ENCODE peak calls at places on chromosomes 1 and 21, in five cellular contexts. Z, B, M, J and U are unnamed samples.

GRCh38 chr1:154405762-154406571 is 824 bp downstream of the IL6R start:
- DNase-seq in Z (peak; percentile 72), B (peak; percentile 91), M (peak; percentile 45), J (peak; percentile 75), U (peak; percentile 24)

GRCh38 chr1:113320272-113320671 is 70.0 kb upstream of the MAGI3 start:
- DNase-seq in Z (no peak), B (no peak), M (no peak), J (no peak), U (no peak)

GRCh38 chr1:41499591-41499990 is 15.1 kb upstream of the EDN2 start:
- DNase-seq in Z (no peak), B (no peak), M (no peak), J (no peak), U (no peak)

GRCh38 chr1:46181343-46182260 is 5.3 kb upstream of the P3R3URF start:
- DNase-seq in Z (peak; percentile 61), B (no peak), M (no peak), J (no peak), U (no peak)

GRCh38 chr1:186188004-186188539 is 187.0 kb downstream of the TPR start:
- DNase-seq in Z (peak; percentile 94), B (peak; percentile 90), M (no peak), J (no peak), U (no peak)

GRCh38 chr21:28410264-28410663 is 582.4 kb downstream of the LTN1 start:
- DNase-seq in Z (no peak), B (no peak), M (no peak), J (no peak), U (no peak)

GRCh38 chr21:43590220-43590619 is 69.1 kb downstream of the HSF2BP start:
- DNase-seq in Z (no peak), B (no peak), M (no peak), J (no peak), U (no peak)

GRCh38 chr1:15406911-15407559 is 2.7 kb upstream of the EFHD2 start:
- DNase-seq in Z (peak; percentile 86), B (peak; percentile 60), M (no peak), J (no peak), U (no peak)

GRCh38 chr1:115098979-115099692 is 9.8 kb upstream of the TSPAN2 start:
- DNase-seq in Z (peak; percentile 26), B (no peak), M (peak; percentile 54), J (no peak), U (no peak)

GRCh38 chr1:231035799-231036198 is 4.3 kb downstream of the FAM89A start:
- DNase-seq in Z (no peak), B (no peak), M (no peak), J (no peak), U (no peak)

GRCh38 chr1:25644962-25645361 is 28.4 kb downstream of the MAN1C1 start:
- DNase-seq in Z (no peak), B (no peak), M (peak; percentile 22), J (peak; percentile 45), U (no peak)

GRCh38 chr1:28792644-28793121 is 19.3 kb upstream of the OPRD1 start:
- DNase-seq in Z (no peak), B (peak; percentile 55), M (peak; percentile 45), J (no peak), U (no peak)

GRCh38 chr1:16718908-16719533 is 21.3 kb upstream of the RNU1-4 start:
- DNase-seq in Z (no peak), B (no peak), M (no peak), J (peak; percentile 58), U (no peak)

GRCh38 chr21:15064576-15065380 is at the start of gene NRIP1:
- DNase-seq in Z (peak; percentile 87), B (peak; percentile 94), M (peak; percentile 94), J (peak; percentile 82), U (peak; percentile 86)
- H2BK5ac ChIP-seq in Z (peak within 1 kb of the TSS; percentile 90), B (peak within 1 kb of the TSS; percentile 96), M (no peak within 1 kb of the TSS), J (no peak within 1 kb of the TSS), U (peak within 1 kb of the TSS; percentile 91)

DNA sequence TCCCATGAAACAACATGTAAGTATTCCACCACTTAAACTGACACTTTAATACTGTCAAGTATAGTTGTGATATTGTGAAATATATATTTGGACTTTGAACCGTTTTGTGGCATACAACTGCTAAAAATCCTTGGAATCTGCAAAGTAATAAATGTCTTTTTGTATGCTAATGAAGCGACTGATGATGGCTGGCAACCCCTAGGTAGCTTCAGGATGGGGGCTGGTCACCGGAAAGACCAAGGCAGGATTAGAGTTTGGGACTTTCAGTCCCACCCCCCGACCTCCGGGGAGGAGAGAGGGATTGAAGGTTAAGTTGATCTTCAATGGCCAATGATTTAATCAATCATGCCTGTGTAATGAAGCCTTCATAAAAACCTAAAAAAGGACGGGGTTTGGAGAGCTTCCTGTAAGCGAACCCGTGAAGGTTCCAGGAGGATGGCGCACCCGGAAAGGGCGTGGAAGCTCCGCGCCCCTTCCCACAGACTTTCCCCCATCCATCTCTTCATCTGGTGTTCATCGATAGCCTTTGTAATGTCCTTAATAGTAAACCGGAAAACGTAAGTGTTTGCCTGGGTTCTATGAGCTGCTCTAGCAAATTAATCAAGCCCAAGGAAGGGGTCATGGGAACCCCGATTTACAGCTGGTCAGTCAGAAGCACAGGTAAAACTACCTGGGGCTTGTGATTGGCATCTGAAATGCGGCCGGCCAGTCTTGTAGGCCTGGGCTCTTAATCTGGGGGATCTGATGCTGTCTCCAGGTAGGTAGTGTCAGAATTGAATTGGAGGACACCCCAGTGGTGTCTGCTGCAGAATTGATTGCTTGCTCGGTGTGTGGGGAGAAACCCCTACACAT is 1.8 kb upstream of the ZNF281 start:
- DNase-seq in Z (no peak), B (no peak), M (peak; percentile 96), J (peak; percentile 80), U (no peak)
- H4K8ac ChIP-seq in Z (no peak overlapping the region), B (peak overlapping the region; percentile 59), M (no peak overlapping the region), J (no peak overlapping the region), U (no peak overlapping the region)

GRCh38 chr1:26853600-26853999 is 9.3 kb upstream of the SFN start:
- DNase-seq in Z (no peak), B (no peak), M (no peak), J (no peak), U (no peak)
- H3K18ac ChIP-seq in Z (no peak overlapping the region), B (no peak overlapping the region), M (no peak overlapping the region), J (no peak overlapping the region), U (no peak overlapping the region)

GRCh38 chr1:43315481-43315880 is 14.7 kb downstream of the TIE1 start:
- DNase-seq in Z (no peak), B (no peak), M (no peak), J (no peak), U (no peak)
- H2BK5ac ChIP-seq in Z (no peak overlapping the region), B (no peak overlapping the region), M (no peak overlapping the region), J (no peak overlapping the region), U (no peak overlapping the region)

GRCh38 chr21:34835526-34835925 is 166.7 kb downstream of the CLIC6 start:
- DNase-seq in Z (no peak), B (peak; percentile 81), M (no peak), J (no peak), U (no peak)

GRCh38 chr21:34836103-34836932 is 167.5 kb downstream of the CLIC6 start:
- DNase-seq in Z (peak; percentile 100), B (peak; percentile 100), M (no peak), J (no peak), U (no peak)

GRCh38 chr21:34833465-34833864 is 164.7 kb downstream of the CLIC6 start:
- DNase-seq in Z (no peak), B (no peak), M (no peak), J (no peak), U (no peak)

GRCh38 chr21:34834307-34834706 is 165.5 kb downstream of the CLIC6 start:
- DNase-seq in Z (no peak), B (no peak), M (no peak), J (no peak), U (no peak)

GRCh38 chr21:34834852-34835501 is 166.2 kb downstream of the CLIC6 start:
- DNase-seq in Z (no peak), B (no peak), M (no peak), J (no peak), U (no peak)
- H4K8ac ChIP-seq in Z (peak overlapping the region; percentile 34), B (peak overlapping the region; percentile 94), M (no peak overlapping the region), J (no peak overlapping the region), U (no peak overlapping the region)

GRCh38 chr1:9449106-9449627 is 90.1 kb upstream of the SLC25A33 start:
- DNase-seq in Z (peak; percentile 47), B (peak; percentile 94), M (peak; percentile 89), J (no peak), U (no peak)
- H3K18ac ChIP-seq in Z (no peak overlapping the region), B (peak overlapping the region; percentile 90), M (peak overlapping the region; percentile 15), J (no peak overlapping the region), U (no peak overlapping the region)

DNA sequence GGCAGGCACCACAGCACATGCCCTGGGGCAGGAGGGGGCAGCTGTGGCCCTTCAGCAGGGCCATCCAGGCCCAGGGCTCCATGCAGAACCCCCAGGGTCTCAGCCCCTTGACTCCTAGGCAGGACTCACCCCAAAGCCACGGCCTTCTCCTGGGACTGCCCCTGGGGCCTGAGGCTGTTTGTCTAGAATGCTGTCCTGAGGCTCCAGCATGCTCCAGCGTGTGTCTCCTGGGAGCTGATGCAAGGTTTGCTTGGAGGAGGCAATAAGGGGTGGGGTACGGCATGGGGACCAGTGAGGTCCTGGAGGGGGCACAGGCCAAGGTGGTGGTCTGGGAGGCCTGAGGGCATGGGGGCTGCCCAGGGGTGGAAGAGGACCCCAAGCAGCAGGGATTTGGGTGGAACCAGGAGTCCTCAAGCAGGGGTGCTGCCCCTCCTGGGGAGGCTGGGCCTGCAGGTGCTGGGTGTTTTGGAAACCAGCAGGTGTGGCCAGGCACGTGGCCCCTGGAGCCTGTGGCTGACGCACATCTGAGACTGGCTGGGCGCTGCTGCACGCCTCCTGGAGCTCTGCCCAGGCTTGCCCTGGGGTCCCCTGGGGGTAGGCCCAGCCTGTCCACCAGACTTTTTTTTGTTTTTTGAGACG is 7.8 kb upstream of the CALML6 start:
- DNase-seq in Z (no peak), B (peak; percentile 26), M (peak; percentile 47), J (no peak), U (no peak)
- H2BK5ac ChIP-seq in Z (peak overlapping the region; percentile 2), B (no peak overlapping the region), M (no peak overlapping the region), J (peak overlapping the region; percentile 60), U (no peak overlapping the region)

GRCh38 chr1:223129229-223129851 is 13.7 kb downstream of the TLR5 start:
- DNase-seq in Z (peak; percentile 25), B (peak; percentile 42), M (peak; percentile 76), J (peak; percentile 98), U (no peak)
- H4K8ac ChIP-seq in Z (no peak overlapping the region), B (no peak overlapping the region), M (no peak overlapping the region), J (peak overlapping the region; percentile 35), U (no peak overlapping the region)

GRCh38 chr1:153387001-153387400 is 3.9 kb downstream of the S100A8 start:
- DNase-seq in Z (no peak), B (no peak), M (no peak), J (no peak), U (no peak)

GRCh38 chr1:153389978-153390879 is 644 bp downstream of the S100A8 start:
- DNase-seq in Z (no peak), B (no peak), M (no peak), J (no peak), U (no peak)

GRCh38 chr1:153386500-153386901 is 4.4 kb downstream of the S100A8 start:
- DNase-seq in Z (no peak), B (no peak), M (no peak), J (no peak), U (no peak)

GRCh38 chr1:153389394-153389793 is 1.5 kb downstream of the S100A8 start:
- DNase-seq in Z (no peak), B (no peak), M (no peak), J (no peak), U (no peak)

DNA sequence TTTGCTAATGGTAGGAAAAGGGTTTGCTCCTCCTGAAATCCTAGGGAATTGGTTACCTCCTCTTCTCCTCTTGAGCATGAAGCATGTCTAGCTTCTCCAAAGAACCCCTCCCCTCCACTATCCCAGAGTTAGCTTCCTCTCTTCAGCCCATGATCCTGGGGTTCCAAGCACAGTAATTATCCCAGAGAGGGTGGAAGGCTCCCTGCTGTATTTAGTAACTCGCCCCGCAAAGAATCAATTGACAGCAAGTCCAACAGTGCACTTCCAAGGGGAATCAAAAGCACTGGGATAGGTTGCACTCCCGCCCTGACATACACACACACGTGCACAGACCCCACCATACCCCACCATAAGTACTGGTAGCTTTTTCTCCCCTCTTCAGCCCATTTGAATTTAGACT is 3.1 kb downstream of the S100A8 start:
- DNase-seq in Z (no peak), B (no peak), M (no peak), J (no peak), U (no peak)
- H3K18ac ChIP-seq in Z (no peak overlapping the region), B (no peak overlapping the region), M (no peak overlapping the region), J (no peak overlapping the region), U (no peak overlapping the region)